ENCODE peak calls at places on chromosomes 3 and 15, in five cellular contexts. U is GM23248; X is testis; W is Peyer's patch; G is effector memory CD4-positive, alpha-beta T cell. L is an unnamed sample. For H3K4me1, the result is how much of the 10 kb centered on the place peaks cover.

GRCh38 chr3:157160652-157161480 is 919 bp upstream of the CCNL1 start:
- DNase-seq in W (peak), U (peak), X (peak), G (peak), L (peak)

GRCh38 chr15:57481038-57481705 is 104.9 kb downstream of the CGNL1 start:
- DNase-seq in U (no peak), W (no peak), G (no peak), X (no peak), L (no peak)

GRCh38 chr15:93041159-93041547 is 47.9 kb downstream of the RGMA start:
- DNase-seq in U (no peak), X (no peak), W (no peak), G (no peak), L (no peak)

GRCh38 chr15:96354731-96355560 is 24.4 kb downstream of the NR2F2 start:
- DNase-seq in X (peak), G (no peak), W (no peak), U (peak), L (no peak)

GRCh38 chr3:15443826-15444524 is 16.6 kb downstream of the EAF1 start:
- DNase-seq in W (no peak), U (peak), X (peak), G (no peak), L (no peak)

GRCh38 chr3:132622756-132623155 is 25.7 kb downstream of the ACKR4 start:
- DNase-seq in U (no peak), W (no peak), X (no peak), G (no peak), L (no peak)

GRCh38 chr15:64343222-64343621 is 12.8 kb downstream of the CSNK1G1 start:
- DNase-seq in G (no peak), U (peak), X (no peak), W (no peak), L (no peak)

GRCh38 chr15:23642413-23643044 is 5.1 kb downstream of the MAGEL2 start:
- DNase-seq in W (no peak), X (peak), U (peak), G (no peak), L (peak)

GRCh38 chr3:112365035-112365434 is 32.1 kb downstream of the CD200 start:
- DNase-seq in G (no peak), U (no peak), W (no peak), X (no peak), L (no peak)

GRCh38 chr15:35491999-35492398 is 54.0 kb downstream of the DPH6 start:
- DNase-seq in X (no peak), U (no peak), W (no peak), G (no peak), L (no peak)

GRCh38 chr3:58188921-58189451 is 21.8 kb downstream of the DNASE1L3 start:
- DNase-seq in W (no peak), G (no peak), X (no peak), U (no peak), L (no peak)

GRCh38 chr3:58490860-58491501 is 915 bp upstream of the KCTD6 start:
- DNase-seq in W (no peak), U (no peak), X (no peak), G (no peak), L (no peak)

GRCh38 chr15:45439521-45439931 is 61.2 kb upstream of the GATM start:
- DNase-seq in W (no peak), U (no peak), G (no peak), X (no peak), L (no peak)

GRCh38 chr3:53694051-53694450 is 152.2 kb downstream of the CHDH start:
- DNase-seq in W (no peak), U (no peak), G (no peak), X (no peak), L (no peak)

GRCh38 chr15:52180196-52180835 is 10.9 kb downstream of the GNB5 start:
- DNase-seq in W (peak), X (no peak), U (peak), G (peak), L (no peak)

GRCh38 chr3:52191663-52192062 is 6.3 kb upstream of the ALAS1 start:
- DNase-seq in X (no peak), W (no peak), U (no peak), G (no peak), L (no peak)
- H3K4me1 ChIP-seq in X (half or more), W (under half), U (under half), G (under half), L (under half)

GRCh38 chr3:59940690-59941089 is 890.9 kb upstream of the CFAP20DC start:
- DNase-seq in U (no peak), X (no peak), W (no peak), G (no peak), L (no peak)
- H3K4me1 ChIP-seq in U (under half), X (under half), W (under half), G (under half), L (under half)

DNA sequence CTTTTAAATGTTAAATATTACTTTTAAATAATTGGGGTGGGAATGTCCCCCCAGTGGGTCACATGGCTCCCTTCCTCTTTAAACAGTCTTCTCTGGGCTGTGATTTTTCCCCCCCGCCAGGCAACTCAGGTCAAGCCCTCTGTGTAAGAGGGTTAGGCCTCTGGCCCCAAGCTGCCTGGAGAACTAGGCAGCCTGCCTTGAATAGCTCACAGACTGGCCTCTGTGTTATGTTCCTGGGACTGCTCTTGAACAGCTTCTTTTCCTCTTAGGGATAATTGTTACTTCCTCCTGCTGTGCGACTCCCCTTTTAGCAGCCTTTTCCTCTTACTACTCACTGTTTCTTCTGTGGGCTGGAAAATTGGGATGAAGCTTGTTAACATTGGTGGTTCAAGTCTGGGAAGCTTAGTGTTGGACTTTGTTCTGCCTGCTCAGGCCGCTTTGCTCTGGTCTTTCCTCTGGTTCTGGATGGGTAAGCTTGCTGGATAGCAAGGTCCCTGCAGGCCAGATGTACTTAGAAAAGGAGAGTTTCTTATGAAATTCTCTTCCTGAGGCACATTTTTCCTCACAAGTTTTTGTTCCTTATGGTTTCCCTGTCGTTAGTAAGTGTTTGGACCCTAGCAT is 2.2 kb downstream of the TEX264 start:
- DNase-seq in X (no peak), G (no peak), W (no peak), U (no peak), L (no peak)
- H3K4me1 ChIP-seq in X (under half), G (half or more), W (under half), U (under half), L (under half)

GRCh38 chr15:31322486-31322885 is 4.1 kb upstream of the KLF13 start:
- DNase-seq in W (no peak), X (no peak), U (no peak), G (no peak), L (no peak)
- H3K4me1 ChIP-seq in W (under half), X (under half), U (under half), G (under half), L (under half)

DNA sequence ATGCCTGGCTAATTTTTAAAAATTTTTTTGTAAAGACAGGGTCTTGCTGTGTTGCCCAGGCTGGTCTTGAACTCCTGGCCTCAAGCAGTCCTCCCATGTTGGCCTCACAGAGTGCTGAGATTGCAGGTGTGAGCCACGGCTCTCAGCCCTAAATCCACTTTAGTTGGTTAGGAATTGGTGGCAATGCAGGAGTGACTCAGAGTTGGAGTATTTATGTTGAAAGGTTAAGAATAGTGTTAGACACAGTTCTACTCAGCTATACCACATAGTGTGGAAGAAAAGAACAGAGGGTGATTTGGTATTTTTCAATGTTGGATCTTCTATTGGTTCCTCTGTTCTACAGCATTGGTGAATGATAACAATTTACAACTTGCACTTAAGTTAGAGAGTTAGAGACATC is 7.6 kb downstream of the ZNF639 start:
- DNase-seq in X (no peak), G (no peak), U (peak), W (no peak), L (no peak)
- H3K4me1 ChIP-seq in X (under half), G (under half), U (under half), W (under half), L (under half)

GRCh38 chr3:64340636-64341240 is 115.5 kb upstream of the PRICKLE2 start:
- DNase-seq in U (peak), G (no peak), X (no peak), W (no peak), L (no peak)
- H3K4me1 ChIP-seq in U (half or more), G (under half), X (under half), W (under half), L (under half)

L was measured in SK-N-SH.